ENCODE peak calls at places on chromosomes 2 and 18, in ten cellular contexts. One of them, this sample, is unnamed.

GRCh38 chr2:212723226-212723625 is 184.6 kb upstream of the ERBB4 start:
- DNase-seq in fibroblast of villous mesenchyme: peak
- DNase-seq in CD4-positive, alpha-beta T cell: no peak
- DNase-seq in nucleus accumbens: no peak
- DNase-seq in AG10803: peak
- DNase-seq in NB4: no peak
- DNase-seq in lung microvascular endothelial cell: no peak
- DNase-seq in left cardiac atrium: no peak
- DNase-seq in RPMI7951: peak
- DNase-seq in cardiac muscle cell: no peak
- DNase-seq in this sample: no peak

GRCh38 chr18:41113885-41114482 is 841.0 kb upstream of the PIK3C3 start:
- DNase-seq in lung microvascular endothelial cell: no peak
- DNase-seq in AG10803: peak
- DNase-seq in cardiac muscle cell: no peak
- DNase-seq in CD4-positive, alpha-beta T cell: no peak
- DNase-seq in fibroblast of villous mesenchyme: no peak
- DNase-seq in RPMI7951: no peak
- DNase-seq in NB4: no peak
- DNase-seq in left cardiac atrium: no peak
- DNase-seq in nucleus accumbens: no peak
- DNase-seq in this sample: no peak

GRCh38 chr2:216691210-216691741 is 4.1 kb downstream of the IGFBP5 start:
- DNase-seq in RPMI7951: peak
- DNase-seq in AG10803: peak
- DNase-seq in NB4: peak
- DNase-seq in left cardiac atrium: peak
- DNase-seq in fibroblast of villous mesenchyme: peak
- DNase-seq in nucleus accumbens: peak
- DNase-seq in lung microvascular endothelial cell: peak
- DNase-seq in cardiac muscle cell: peak
- DNase-seq in CD4-positive, alpha-beta T cell: no peak
- DNase-seq in this sample: no peak

GRCh38 chr2:41768301-41768700 is 279.5 kb upstream of the PKDCC start:
- DNase-seq in NB4: no peak
- DNase-seq in fibroblast of villous mesenchyme: no peak
- DNase-seq in lung microvascular endothelial cell: no peak
- DNase-seq in cardiac muscle cell: no peak
- DNase-seq in nucleus accumbens: no peak
- DNase-seq in RPMI7951: no peak
- DNase-seq in CD4-positive, alpha-beta T cell: no peak
- DNase-seq in AG10803: no peak
- DNase-seq in left cardiac atrium: no peak
- DNase-seq in this sample: no peak

GRCh38 chr2:232891621-232892071 is 21.6 kb downstream of the SNORC start:
- DNase-seq in AG10803: peak
- DNase-seq in cardiac muscle cell: no peak
- DNase-seq in RPMI7951: peak
- DNase-seq in lung microvascular endothelial cell: no peak
- DNase-seq in nucleus accumbens: no peak
- DNase-seq in NB4: no peak
- DNase-seq in CD4-positive, alpha-beta T cell: no peak
- DNase-seq in fibroblast of villous mesenchyme: peak
- DNase-seq in left cardiac atrium: no peak
- DNase-seq in this sample: no peak

GRCh38 chr2:106139575-106139935 is 54.5 kb downstream of the UXS1 start:
- DNase-seq in RPMI7951: no peak
- DNase-seq in cardiac muscle cell: no peak
- DNase-seq in NB4: no peak
- DNase-seq in CD4-positive, alpha-beta T cell: no peak
- DNase-seq in nucleus accumbens: no peak
- DNase-seq in AG10803: no peak
- DNase-seq in fibroblast of villous mesenchyme: no peak
- DNase-seq in left cardiac atrium: no peak
- DNase-seq in lung microvascular endothelial cell: no peak
- DNase-seq in this sample: no peak

GRCh38 chr18:46343940-46344372 is 239.8 kb downstream of the HAUS1 start:
- DNase-seq in NB4: peak
- DNase-seq in cardiac muscle cell: no peak
- DNase-seq in lung microvascular endothelial cell: no peak
- DNase-seq in fibroblast of villous mesenchyme: no peak
- DNase-seq in nucleus accumbens: no peak
- DNase-seq in AG10803: no peak
- DNase-seq in RPMI7951: no peak
- DNase-seq in left cardiac atrium: peak
- DNase-seq in CD4-positive, alpha-beta T cell: peak
- DNase-seq in this sample: peak

GRCh38 chr18:13273800-13274199 is 55.2 kb downstream of the LDLRAD4 start:
- DNase-seq in NB4: no peak
- DNase-seq in left cardiac atrium: no peak
- DNase-seq in AG10803: no peak
- DNase-seq in cardiac muscle cell: no peak
- DNase-seq in lung microvascular endothelial cell: no peak
- DNase-seq in nucleus accumbens: no peak
- DNase-seq in CD4-positive, alpha-beta T cell: peak
- DNase-seq in RPMI7951: no peak
- DNase-seq in fibroblast of villous mesenchyme: no peak
- DNase-seq in this sample: no peak

GRCh38 chr2:6452702-6453481 is 412.8 kb downstream of the CMPK2 start:
- DNase-seq in AG10803: no peak
- DNase-seq in cardiac muscle cell: no peak
- DNase-seq in nucleus accumbens: no peak
- DNase-seq in fibroblast of villous mesenchyme: peak
- DNase-seq in lung microvascular endothelial cell: no peak
- DNase-seq in CD4-positive, alpha-beta T cell: no peak
- DNase-seq in RPMI7951: peak
- DNase-seq in left cardiac atrium: no peak
- DNase-seq in NB4: peak
- DNase-seq in this sample: no peak

GRCh38 chr2:230794472-230794871 is 70.3 kb upstream of the ITM2C start:
- DNase-seq in lung microvascular endothelial cell: peak
- DNase-seq in cardiac muscle cell: no peak
- DNase-seq in nucleus accumbens: no peak
- DNase-seq in left cardiac atrium: no peak
- DNase-seq in fibroblast of villous mesenchyme: peak
- DNase-seq in CD4-positive, alpha-beta T cell: peak
- DNase-seq in NB4: peak
- DNase-seq in AG10803: no peak
- DNase-seq in RPMI7951: no peak
- DNase-seq in this sample: no peak

GRCh38 chr2:898319-898718 is 52.3 kb upstream of the SNTG2 start:
- DNase-seq in AG10803: no peak
- DNase-seq in RPMI7951: no peak
- DNase-seq in fibroblast of villous mesenchyme: no peak
- DNase-seq in cardiac muscle cell: no peak
- DNase-seq in NB4: peak
- DNase-seq in CD4-positive, alpha-beta T cell: no peak
- DNase-seq in left cardiac atrium: no peak
- DNase-seq in lung microvascular endothelial cell: peak
- DNase-seq in nucleus accumbens: no peak
- DNase-seq in this sample: no peak

GRCh38 chr2:20596973-20597867 is 53.7 kb downstream of the HS1BP3 start:
- DNase-seq in RPMI7951: peak
- DNase-seq in nucleus accumbens: no peak
- DNase-seq in AG10803: no peak
- DNase-seq in CD4-positive, alpha-beta T cell: no peak
- DNase-seq in left cardiac atrium: peak
- DNase-seq in lung microvascular endothelial cell: peak
- DNase-seq in cardiac muscle cell: no peak
- DNase-seq in NB4: no peak
- DNase-seq in fibroblast of villous mesenchyme: peak
- DNase-seq in this sample: no peak

GRCh38 chr2:238578256-238578655 is 151.5 kb downstream of the ASB1 start:
- DNase-seq in NB4: no peak
- DNase-seq in nucleus accumbens: no peak
- DNase-seq in left cardiac atrium: no peak
- DNase-seq in fibroblast of villous mesenchyme: no peak
- DNase-seq in CD4-positive, alpha-beta T cell: no peak
- DNase-seq in lung microvascular endothelial cell: no peak
- DNase-seq in cardiac muscle cell: no peak
- DNase-seq in RPMI7951: no peak
- DNase-seq in AG10803: no peak
- DNase-seq in this sample: no peak

GRCh38 chr2:241849616-241850543 is 8.8 kb downstream of the PDCD1 start:
- DNase-seq in nucleus accumbens: no peak
- DNase-seq in lung microvascular endothelial cell: no peak
- DNase-seq in CD4-positive, alpha-beta T cell: no peak
- DNase-seq in left cardiac atrium: peak
- DNase-seq in cardiac muscle cell: no peak
- DNase-seq in RPMI7951: no peak
- DNase-seq in AG10803: no peak
- DNase-seq in NB4: no peak
- DNase-seq in fibroblast of villous mesenchyme: no peak
- DNase-seq in this sample: no peak

GRCh38 chr2:48423376-48423775 is 106.6 kb upstream of the STON1 start:
- DNase-seq in cardiac muscle cell: no peak
- DNase-seq in AG10803: peak
- DNase-seq in CD4-positive, alpha-beta T cell: no peak
- DNase-seq in lung microvascular endothelial cell: no peak
- DNase-seq in left cardiac atrium: no peak
- DNase-seq in nucleus accumbens: no peak
- DNase-seq in NB4: no peak
- DNase-seq in RPMI7951: peak
- DNase-seq in fibroblast of villous mesenchyme: peak
- DNase-seq in this sample: no peak

GRCh38 chr2:134163336-134163735 is 90.5 kb upstream of the MGAT5 start:
- DNase-seq in cardiac muscle cell: no peak
- DNase-seq in left cardiac atrium: no peak
- DNase-seq in fibroblast of villous mesenchyme: no peak
- DNase-seq in RPMI7951: no peak
- DNase-seq in nucleus accumbens: no peak
- DNase-seq in CD4-positive, alpha-beta T cell: no peak
- DNase-seq in lung microvascular endothelial cell: no peak
- DNase-seq in NB4: no peak
- DNase-seq in AG10803: no peak
- DNase-seq in this sample: no peak

GRCh38 chr2:98524168-98524567 is 79.5 kb downstream of the INPP4A start:
- DNase-seq in NB4: no peak
- DNase-seq in RPMI7951: peak
- DNase-seq in left cardiac atrium: no peak
- DNase-seq in AG10803: no peak
- DNase-seq in CD4-positive, alpha-beta T cell: no peak
- DNase-seq in nucleus accumbens: no peak
- DNase-seq in fibroblast of villous mesenchyme: no peak
- DNase-seq in lung microvascular endothelial cell: no peak
- DNase-seq in cardiac muscle cell: no peak
- DNase-seq in this sample: no peak

GRCh38 chr2:227010433-227010832 is 153.6 kb downstream of the COL4A4 start:
- DNase-seq in AG10803: peak
- DNase-seq in cardiac muscle cell: no peak
- DNase-seq in fibroblast of villous mesenchyme: peak
- DNase-seq in CD4-positive, alpha-beta T cell: no peak
- DNase-seq in lung microvascular endothelial cell: no peak
- DNase-seq in left cardiac atrium: no peak
- DNase-seq in NB4: no peak
- DNase-seq in RPMI7951: peak
- DNase-seq in nucleus accumbens: no peak
- DNase-seq in this sample: no peak

GRCh38 chr2:238098854-238099708 is 1.1 kb upstream of the ESPNL start:
- DNase-seq in AG10803: no peak
- DNase-seq in cardiac muscle cell: no peak
- DNase-seq in lung microvascular endothelial cell: no peak
- DNase-seq in nucleus accumbens: no peak
- DNase-seq in RPMI7951: no peak
- DNase-seq in fibroblast of villous mesenchyme: no peak
- DNase-seq in left cardiac atrium: no peak
- DNase-seq in CD4-positive, alpha-beta T cell: no peak
- DNase-seq in NB4: no peak
- DNase-seq in this sample: peak

GRCh38 chr18:11995445-11996189 is 14.3 kb downstream of the IMPA2 start:
- DNase-seq in lung microvascular endothelial cell: peak
- DNase-seq in RPMI7951: peak
- DNase-seq in cardiac muscle cell: peak
- DNase-seq in nucleus accumbens: peak
- DNase-seq in CD4-positive, alpha-beta T cell: peak
- DNase-seq in AG10803: peak
- DNase-seq in fibroblast of villous mesenchyme: peak
- DNase-seq in NB4: peak
- DNase-seq in left cardiac atrium: peak
- DNase-seq in this sample: peak

GRCh38 chr2:119126650-119127049 is 31.9 kb downstream of the C1QL2 start:
- DNase-seq in AG10803: no peak
- DNase-seq in RPMI7951: peak
- DNase-seq in NB4: peak
- DNase-seq in fibroblast of villous mesenchyme: no peak
- DNase-seq in nucleus accumbens: no peak
- DNase-seq in lung microvascular endothelial cell: peak
- DNase-seq in left cardiac atrium: no peak
- DNase-seq in CD4-positive, alpha-beta T cell: peak
- DNase-seq in cardiac muscle cell: peak
- DNase-seq in this sample: no peak

GRCh38 chr2:182866461-182867369 is at the start of gene FRZB:
- DNase-seq in AG10803: peak
- DNase-seq in cardiac muscle cell: peak
- DNase-seq in CD4-positive, alpha-beta T cell: no peak
- DNase-seq in fibroblast of villous mesenchyme: peak
- DNase-seq in NB4: no peak
- DNase-seq in lung microvascular endothelial cell: peak
- DNase-seq in nucleus accumbens: no peak
- DNase-seq in left cardiac atrium: peak
- DNase-seq in RPMI7951: peak
- DNase-seq in this sample: no peak

GRCh38 chr2:144381716-144382115 is 138.2 kb downstream of the ZEB2 start:
- DNase-seq in CD4-positive, alpha-beta T cell: no peak
- DNase-seq in nucleus accumbens: no peak
- DNase-seq in left cardiac atrium: no peak
- DNase-seq in RPMI7951: no peak
- DNase-seq in cardiac muscle cell: no peak
- DNase-seq in AG10803: no peak
- DNase-seq in NB4: no peak
- DNase-seq in lung microvascular endothelial cell: no peak
- DNase-seq in fibroblast of villous mesenchyme: no peak
- DNase-seq in this sample: no peak

GRCh38 chr2:7609556-7610323 is 692.5 kb downstream of the RNF144A start:
- DNase-seq in CD4-positive, alpha-beta T cell: no peak
- DNase-seq in left cardiac atrium: no peak
- DNase-seq in fibroblast of villous mesenchyme: no peak
- DNase-seq in RPMI7951: no peak
- DNase-seq in lung microvascular endothelial cell: no peak
- DNase-seq in nucleus accumbens: no peak
- DNase-seq in cardiac muscle cell: no peak
- DNase-seq in NB4: no peak
- DNase-seq in AG10803: no peak
- DNase-seq in this sample: peak

GRCh38 chr2:169765523-169765922 is 31.9 kb downstream of the KLHL23 start:
- DNase-seq in NB4: no peak
- DNase-seq in left cardiac atrium: no peak
- DNase-seq in CD4-positive, alpha-beta T cell: no peak
- DNase-seq in fibroblast of villous mesenchyme: no peak
- DNase-seq in nucleus accumbens: no peak
- DNase-seq in RPMI7951: peak
- DNase-seq in AG10803: no peak
- DNase-seq in lung microvascular endothelial cell: no peak
- DNase-seq in cardiac muscle cell: no peak
- DNase-seq in this sample: no peak

GRCh38 chr2:95005726-95006125 is 19.8 kb upstream of the MAL start:
- DNase-seq in RPMI7951: no peak
- DNase-seq in CD4-positive, alpha-beta T cell: no peak
- DNase-seq in nucleus accumbens: no peak
- DNase-seq in AG10803: no peak
- DNase-seq in NB4: no peak
- DNase-seq in left cardiac atrium: no peak
- DNase-seq in cardiac muscle cell: no peak
- DNase-seq in lung microvascular endothelial cell: no peak
- DNase-seq in fibroblast of villous mesenchyme: no peak
- DNase-seq in this sample: no peak

GRCh38 chr2:118530976-118531375 is 316.5 kb downstream of the EN1 start:
- DNase-seq in CD4-positive, alpha-beta T cell: no peak
- DNase-seq in fibroblast of villous mesenchyme: no peak
- DNase-seq in NB4: no peak
- DNase-seq in cardiac muscle cell: no peak
- DNase-seq in left cardiac atrium: no peak
- DNase-seq in lung microvascular endothelial cell: no peak
- DNase-seq in AG10803: peak
- DNase-seq in nucleus accumbens: no peak
- DNase-seq in RPMI7951: peak
- DNase-seq in this sample: no peak

GRCh38 chr2:155696561-155696960 is 636.0 kb downstream of the NR4A2 start:
- DNase-seq in RPMI7951: no peak
- DNase-seq in left cardiac atrium: no peak
- DNase-seq in fibroblast of villous mesenchyme: no peak
- DNase-seq in lung microvascular endothelial cell: no peak
- DNase-seq in cardiac muscle cell: no peak
- DNase-seq in CD4-positive, alpha-beta T cell: no peak
- DNase-seq in nucleus accumbens: no peak
- DNase-seq in NB4: no peak
- DNase-seq in AG10803: no peak
- DNase-seq in this sample: peak